ENCODE peak calls at places on chromosome 18, in seven cellular contexts. One of them, this sample, is unnamed.
A peak's percentile ranks its signal among the peaks of the same experiment; 100 is the strongest.

GRCh38 chr18:60411715-60412114 is 39.1 kb upstream of the MC4R start:
- DNase-seq in endothelial cell: peak; percentile 9
- DNase-seq in A549: no peak
- DNase-seq in brain microvascular endothelial cell: no peak
- DNase-seq in keratinocyte: no peak
- DNase-seq in dorsolateral prefrontal cortex: no peak
- DNase-seq in GM12878: no peak
- DNase-seq in this sample: no peak

GRCh38 chr18:22921762-22922161 is 11.4 kb upstream of the RBBP8 start:
- DNase-seq in dorsolateral prefrontal cortex: no peak
- DNase-seq in brain microvascular endothelial cell: no peak
- DNase-seq in keratinocyte: no peak
- DNase-seq in A549: no peak
- DNase-seq in GM12878: no peak
- DNase-seq in endothelial cell: no peak
- DNase-seq in this sample: no peak

GRCh38 chr18:23154021-23154420 is 18.7 kb downstream of the CABLES1 start:
- DNase-seq in dorsolateral prefrontal cortex: no peak
- DNase-seq in GM12878: no peak
- DNase-seq in keratinocyte: no peak
- DNase-seq in endothelial cell: no peak
- DNase-seq in brain microvascular endothelial cell: no peak
- DNase-seq in A549: no peak
- DNase-seq in this sample: no peak

GRCh38 chr18:80200932-80201672 is 46.2 kb downstream of the PARD6G start:
- DNase-seq in keratinocyte: no peak
- DNase-seq in endothelial cell: no peak
- DNase-seq in A549: no peak
- DNase-seq in GM12878: no peak
- DNase-seq in dorsolateral prefrontal cortex: no peak
- DNase-seq in brain microvascular endothelial cell: no peak
- DNase-seq in this sample: no peak

GRCh38 chr18:58995663-58996062 is 131.0 kb downstream of the ZNF532 start:
- DNase-seq in dorsolateral prefrontal cortex: no peak
- DNase-seq in keratinocyte: no peak
- DNase-seq in GM12878: no peak
- DNase-seq in brain microvascular endothelial cell: no peak
- DNase-seq in A549: no peak
- DNase-seq in endothelial cell: no peak
- DNase-seq in this sample: no peak

GRCh38 chr18:60445341-60445740 is 72.8 kb upstream of the MC4R start:
- DNase-seq in endothelial cell: no peak
- DNase-seq in A549: no peak
- DNase-seq in keratinocyte: no peak
- DNase-seq in dorsolateral prefrontal cortex: no peak
- DNase-seq in GM12878: no peak
- DNase-seq in brain microvascular endothelial cell: peak; percentile 66
- DNase-seq in this sample: no peak

GRCh38 chr18:25262920-25263319 is 89.0 kb downstream of the ZNF521 start:
- DNase-seq in A549: no peak
- DNase-seq in brain microvascular endothelial cell: no peak
- DNase-seq in dorsolateral prefrontal cortex: no peak
- DNase-seq in endothelial cell: no peak
- DNase-seq in GM12878: no peak
- DNase-seq in keratinocyte: no peak
- DNase-seq in this sample: no peak

GRCh38 chr18:50097702-50098101 is 97.2 kb downstream of the MYO5B start:
- DNase-seq in endothelial cell: no peak
- DNase-seq in brain microvascular endothelial cell: no peak
- DNase-seq in A549: no peak
- DNase-seq in keratinocyte: no peak
- DNase-seq in dorsolateral prefrontal cortex: no peak
- DNase-seq in GM12878: no peak
- DNase-seq in this sample: no peak

GRCh38 chr18:62183578-62184195 is 3.2 kb downstream of the PIGN start:
- DNase-seq in keratinocyte: no peak
- DNase-seq in GM12878: no peak
- DNase-seq in dorsolateral prefrontal cortex: no peak
- DNase-seq in A549: peak; percentile 52
- DNase-seq in endothelial cell: peak; percentile 38
- DNase-seq in brain microvascular endothelial cell: peak; percentile 43
- DNase-seq in this sample: peak; percentile 63

GRCh38 chr18:3118195-3119010 is 101.4 kb downstream of the MYOM1 start:
- DNase-seq in endothelial cell: no peak
- DNase-seq in brain microvascular endothelial cell: no peak
- DNase-seq in GM12878: no peak
- DNase-seq in A549: no peak
- DNase-seq in dorsolateral prefrontal cortex: no peak
- DNase-seq in keratinocyte: no peak
- DNase-seq in this sample: no peak

GRCh38 chr18:48955528-48956261 is 4.9 kb upstream of the SMAD7 start:
- DNase-seq in endothelial cell: no peak
- DNase-seq in brain microvascular endothelial cell: peak; percentile 84
- DNase-seq in GM12878: no peak
- DNase-seq in dorsolateral prefrontal cortex: no peak
- DNase-seq in A549: no peak
- DNase-seq in keratinocyte: no peak
- DNase-seq in this sample: no peak

GRCh38 chr18:46071894-46072867 is at the start of gene PSTPIP2:
- DNase-seq in brain microvascular endothelial cell: peak; percentile 47
- DNase-seq in keratinocyte: no peak
- DNase-seq in dorsolateral prefrontal cortex: no peak
- DNase-seq in A549: no peak
- DNase-seq in endothelial cell: peak; percentile 62
- DNase-seq in GM12878: no peak
- DNase-seq in this sample: peak; percentile 78

GRCh38 chr18:63236990-63237389 is 82.6 kb downstream of the BCL2 start:
- DNase-seq in dorsolateral prefrontal cortex: no peak
- DNase-seq in endothelial cell: no peak
- DNase-seq in GM12878: no peak
- DNase-seq in brain microvascular endothelial cell: no peak
- DNase-seq in keratinocyte: no peak
- DNase-seq in A549: no peak
- DNase-seq in this sample: no peak

GRCh38 chr18:79924814-79925655 is 26.4 kb downstream of the SLC66A2 start:
- DNase-seq in GM12878: no peak
- DNase-seq in dorsolateral prefrontal cortex: peak; percentile 43
- DNase-seq in endothelial cell: peak; percentile 2
- DNase-seq in keratinocyte: no peak
- DNase-seq in A549: no peak
- DNase-seq in brain microvascular endothelial cell: no peak
- DNase-seq in this sample: no peak

GRCh38 chr18:36539674-36540073 is 242.2 kb downstream of the FHOD3 start:
- DNase-seq in A549: no peak
- DNase-seq in GM12878: no peak
- DNase-seq in keratinocyte: no peak
- DNase-seq in brain microvascular endothelial cell: no peak
- DNase-seq in dorsolateral prefrontal cortex: no peak
- DNase-seq in endothelial cell: no peak
- DNase-seq in this sample: no peak

GRCh38 chr18:21897811-21898210 is 157.2 kb downstream of the MIB1 start:
- DNase-seq in endothelial cell: peak; percentile 72
- DNase-seq in A549: peak; percentile 55
- DNase-seq in brain microvascular endothelial cell: peak; percentile 47
- DNase-seq in GM12878: no peak
- DNase-seq in dorsolateral prefrontal cortex: no peak
- DNase-seq in keratinocyte: peak; percentile 9
- DNase-seq in this sample: peak; percentile 43
- TF ChIP-seq CTCF in endothelial cell: peak; percentile 68
- TF ChIP-seq CTCF in A549: peak; percentile 60
- TF ChIP-seq CTCF in brain microvascular endothelial cell: peak; percentile 80
- TF ChIP-seq CTCF in GM12878: peak; percentile 71
- TF ChIP-seq CTCF in dorsolateral prefrontal cortex: peak; percentile 75
- TF ChIP-seq CTCF in keratinocyte: peak; percentile 74
- TF ChIP-seq CTCF in this sample: peak; percentile 69

DNA sequence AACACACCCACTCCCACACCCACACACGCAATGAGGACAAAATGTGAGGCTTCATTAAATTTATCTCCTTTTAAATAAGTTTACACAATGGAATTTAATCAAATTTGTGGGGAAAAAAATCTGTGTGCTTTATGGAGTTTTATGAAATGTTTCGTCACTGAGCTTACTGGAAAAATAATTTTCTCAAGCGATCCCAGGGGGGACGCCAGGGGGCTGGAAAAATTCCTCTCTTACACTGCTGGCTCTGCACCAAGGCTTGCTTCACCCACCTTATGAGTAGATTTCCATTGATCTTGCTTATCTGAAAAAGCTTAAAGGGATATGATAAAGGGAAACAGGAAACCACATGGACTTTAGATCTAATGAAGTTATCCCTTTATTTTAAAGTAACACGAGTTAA is 95.5 kb downstream of the CABYR start:
- DNase-seq in A549: no peak
- DNase-seq in GM12878: no peak
- DNase-seq in brain microvascular endothelial cell: no peak
- DNase-seq in keratinocyte: no peak
- DNase-seq in endothelial cell: no peak
- DNase-seq in dorsolateral prefrontal cortex: no peak
- DNase-seq in this sample: no peak
- TF ChIP-seq CTCF in A549: no peak
- TF ChIP-seq CTCF in GM12878: no peak
- TF ChIP-seq CTCF in brain microvascular endothelial cell: no peak
- TF ChIP-seq CTCF in keratinocyte: no peak
- TF ChIP-seq CTCF in endothelial cell: no peak
- TF ChIP-seq CTCF in dorsolateral prefrontal cortex: no peak
- TF ChIP-seq CTCF in this sample: no peak

GRCh38 chr18:77025831-77026363 is 106.7 kb downstream of the MBP start:
- DNase-seq in brain microvascular endothelial cell: no peak
- DNase-seq in A549: no peak
- DNase-seq in endothelial cell: no peak
- DNase-seq in dorsolateral prefrontal cortex: no peak
- DNase-seq in GM12878: no peak
- DNase-seq in keratinocyte: no peak
- DNase-seq in this sample: no peak
- TF ChIP-seq CTCF in brain microvascular endothelial cell: no peak
- TF ChIP-seq CTCF in A549: no peak
- TF ChIP-seq CTCF in endothelial cell: no peak
- TF ChIP-seq CTCF in dorsolateral prefrontal cortex: no peak
- TF ChIP-seq CTCF in GM12878: no peak
- TF ChIP-seq CTCF in keratinocyte: no peak
- TF ChIP-seq CTCF in this sample: no peak

GRCh38 chr18:44229693-44230108 is 451.0 kb upstream of the SETBP1 start:
- DNase-seq in GM12878: no peak
- DNase-seq in dorsolateral prefrontal cortex: peak; percentile 76
- DNase-seq in brain microvascular endothelial cell: peak; percentile 18
- DNase-seq in A549: no peak
- DNase-seq in endothelial cell: peak; percentile 10
- DNase-seq in keratinocyte: no peak
- DNase-seq in this sample: no peak
- TF ChIP-seq CTCF in GM12878: no peak
- TF ChIP-seq CTCF in dorsolateral prefrontal cortex: no peak
- TF ChIP-seq CTCF in brain microvascular endothelial cell: no peak
- TF ChIP-seq CTCF in A549: no peak
- TF ChIP-seq CTCF in endothelial cell: no peak
- TF ChIP-seq CTCF in keratinocyte: no peak
- TF ChIP-seq CTCF in this sample: no peak

GRCh38 chr18:12497296-12497695 is 89.6 kb downstream of the PRELID3A start:
- DNase-seq in brain microvascular endothelial cell: no peak
- DNase-seq in A549: no peak
- DNase-seq in dorsolateral prefrontal cortex: no peak
- DNase-seq in keratinocyte: no peak
- DNase-seq in endothelial cell: no peak
- DNase-seq in GM12878: no peak
- DNase-seq in this sample: no peak

GRCh38 chr18:12497839-12498238 is 90.1 kb downstream of the PRELID3A start:
- DNase-seq in A549: no peak
- DNase-seq in endothelial cell: no peak
- DNase-seq in dorsolateral prefrontal cortex: no peak
- DNase-seq in keratinocyte: no peak
- DNase-seq in GM12878: no peak
- DNase-seq in brain microvascular endothelial cell: no peak
- DNase-seq in this sample: no peak

GRCh38 chr18:12500986-12501385 is 93.3 kb downstream of the PRELID3A start:
- DNase-seq in brain microvascular endothelial cell: no peak
- DNase-seq in A549: no peak
- DNase-seq in dorsolateral prefrontal cortex: no peak
- DNase-seq in GM12878: no peak
- DNase-seq in keratinocyte: no peak
- DNase-seq in endothelial cell: no peak
- DNase-seq in this sample: no peak
- TF ChIP-seq CTCF in brain microvascular endothelial cell: no peak
- TF ChIP-seq CTCF in A549: no peak
- TF ChIP-seq CTCF in dorsolateral prefrontal cortex: no peak
- TF ChIP-seq CTCF in GM12878: no peak
- TF ChIP-seq CTCF in keratinocyte: no peak
- TF ChIP-seq CTCF in endothelial cell: no peak
- TF ChIP-seq CTCF in this sample: no peak

GRCh38 chr18:76169733-76170132 is 325.3 kb downstream of the ZNF516 start:
- DNase-seq in GM12878: no peak
- DNase-seq in keratinocyte: no peak
- DNase-seq in brain microvascular endothelial cell: no peak
- DNase-seq in A549: no peak
- DNase-seq in dorsolateral prefrontal cortex: no peak
- DNase-seq in endothelial cell: no peak
- DNase-seq in this sample: no peak
- TF ChIP-seq CTCF in GM12878: peak; percentile 40
- TF ChIP-seq CTCF in keratinocyte: no peak
- TF ChIP-seq CTCF in brain microvascular endothelial cell: no peak
- TF ChIP-seq CTCF in A549: no peak
- TF ChIP-seq CTCF in dorsolateral prefrontal cortex: no peak
- TF ChIP-seq CTCF in endothelial cell: no peak
- TF ChIP-seq CTCF in this sample: no peak

DNA sequence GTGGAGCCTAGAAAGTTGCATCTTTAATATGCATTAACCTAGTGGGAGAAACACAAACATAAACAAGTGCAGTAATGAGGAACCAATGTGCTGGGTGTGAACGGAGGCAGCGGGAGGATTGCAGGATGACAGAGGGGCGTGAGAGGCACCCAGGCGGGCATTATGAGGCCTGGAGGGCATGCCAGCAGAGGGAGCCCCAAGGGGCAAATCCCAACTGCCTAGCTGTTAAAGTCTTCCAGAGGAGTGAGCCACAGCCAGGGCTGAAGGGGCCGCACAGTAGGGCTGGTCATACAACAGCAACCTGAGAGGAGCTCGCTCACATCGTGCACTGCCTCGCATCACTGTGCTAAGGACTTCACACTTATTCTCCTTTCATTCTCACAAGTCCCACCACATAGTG is 13.3 kb upstream of the PRELID3A start:
- DNase-seq in endothelial cell: peak; percentile 22
- DNase-seq in brain microvascular endothelial cell: no peak
- DNase-seq in keratinocyte: no peak
- DNase-seq in dorsolateral prefrontal cortex: no peak
- DNase-seq in GM12878: no peak
- DNase-seq in A549: peak; percentile 26
- DNase-seq in this sample: peak; percentile 35
- TF ChIP-seq CTCF in endothelial cell: no peak
- TF ChIP-seq CTCF in brain microvascular endothelial cell: peak; percentile 70
- TF ChIP-seq CTCF in keratinocyte: peak; percentile 17
- TF ChIP-seq CTCF in dorsolateral prefrontal cortex: peak; percentile 37
- TF ChIP-seq CTCF in GM12878: peak; percentile 32
- TF ChIP-seq CTCF in A549: peak; percentile 50
- TF ChIP-seq CTCF in this sample: peak; percentile 31

DNA sequence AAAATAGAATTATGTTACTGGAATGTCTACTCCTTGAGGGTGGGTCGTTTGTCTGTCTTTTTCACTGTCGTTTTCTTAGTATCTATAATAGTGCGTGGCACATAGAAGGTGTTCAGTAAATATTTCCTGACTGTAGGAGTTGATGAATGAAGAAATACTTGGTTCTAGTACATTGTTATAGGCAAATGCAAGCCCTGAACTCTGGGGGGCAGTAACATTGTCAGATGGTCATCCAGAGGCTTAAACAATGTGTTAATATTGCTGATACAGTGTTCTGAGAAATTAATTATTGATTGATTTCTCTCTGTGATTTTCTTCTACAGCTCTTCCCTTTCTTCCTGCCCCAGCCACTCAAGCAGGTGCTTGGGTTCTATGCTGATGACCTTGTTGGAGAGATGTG is 24.4 kb upstream of the THOC1 start:
- DNase-seq in GM12878: no peak
- DNase-seq in endothelial cell: no peak
- DNase-seq in keratinocyte: no peak
- DNase-seq in brain microvascular endothelial cell: peak; percentile 6
- DNase-seq in A549: no peak
- DNase-seq in dorsolateral prefrontal cortex: no peak
- DNase-seq in this sample: no peak
- TF ChIP-seq CTCF in GM12878: no peak
- TF ChIP-seq CTCF in endothelial cell: no peak
- TF ChIP-seq CTCF in keratinocyte: no peak
- TF ChIP-seq CTCF in brain microvascular endothelial cell: peak; percentile 58
- TF ChIP-seq CTCF in A549: no peak
- TF ChIP-seq CTCF in dorsolateral prefrontal cortex: no peak
- TF ChIP-seq CTCF in this sample: no peak